ENCODE peak calls at places on chromosomes 3 and 15, in seven cellular contexts. One of them, this sample, is unnamed.

GRCh38 chr15:65939901-65940617 is 70.8 kb downstream of the RAB11A start:
- DNase-seq in H9: no peak
- DNase-seq in mesenchymal stem cell: peak
- DNase-seq in IMR-90: peak
- DNase-seq in trophoblast cell: no peak
- DNase-seq in mesendoderm: no peak
- DNase-seq in H1: no peak
- DNase-seq in this sample: no peak

GRCh38 chr3:7543294-7543693 is 682.4 kb downstream of the GRM7 start:
- DNase-seq in H9: no peak
- DNase-seq in mesenchymal stem cell: no peak
- DNase-seq in IMR-90: no peak
- DNase-seq in trophoblast cell: no peak
- DNase-seq in mesendoderm: no peak
- DNase-seq in H1: no peak
- DNase-seq in this sample: no peak

GRCh38 chr3:31562525-31562924 is 29.8 kb downstream of the STT3B start:
- DNase-seq in H9: peak
- DNase-seq in mesenchymal stem cell: no peak
- DNase-seq in IMR-90: no peak
- DNase-seq in trophoblast cell: no peak
- DNase-seq in mesendoderm: peak
- DNase-seq in H1: peak
- DNase-seq in this sample: no peak

GRCh38 chr3:37885831-37886230 is 24.2 kb downstream of the CTDSPL start:
- DNase-seq in H9: no peak
- DNase-seq in mesenchymal stem cell: peak
- DNase-seq in IMR-90: no peak
- DNase-seq in trophoblast cell: no peak
- DNase-seq in mesendoderm: no peak
- DNase-seq in H1: no peak
- DNase-seq in this sample: no peak

GRCh38 chr3:63655519-63655918 is 3.0 kb downstream of the SNTN start:
- DNase-seq in H9: no peak
- DNase-seq in mesenchymal stem cell: no peak
- DNase-seq in IMR-90: peak
- DNase-seq in trophoblast cell: no peak
- DNase-seq in mesendoderm: no peak
- DNase-seq in H1: no peak
- DNase-seq in this sample: no peak

GRCh38 chr3:33718595-33718907 is 497 bp upstream of the CLASP2 start:
- DNase-seq in H9: no peak
- DNase-seq in mesenchymal stem cell: no peak
- DNase-seq in IMR-90: no peak
- DNase-seq in trophoblast cell: no peak
- DNase-seq in mesendoderm: no peak
- DNase-seq in H1: no peak
- DNase-seq in this sample: no peak

GRCh38 chr15:25182736-25183445 is 228.1 kb downstream of the SNRPN start:
- DNase-seq in H9: peak
- DNase-seq in mesenchymal stem cell: no peak
- DNase-seq in IMR-90: no peak
- DNase-seq in trophoblast cell: no peak
- DNase-seq in mesendoderm: peak
- DNase-seq in H1: no peak
- DNase-seq in this sample: no peak

GRCh38 chr3:164250923-164251322 is 827.4 kb downstream of the SI start:
- DNase-seq in H9: no peak
- DNase-seq in mesenchymal stem cell: no peak
- DNase-seq in IMR-90: no peak
- DNase-seq in trophoblast cell: no peak
- DNase-seq in mesendoderm: no peak
- DNase-seq in H1: no peak
- DNase-seq in this sample: no peak

GRCh38 chr3:71585891-71586809 is 2.6 kb upstream of the FOXP1 start:
- DNase-seq in H9: no peak
- DNase-seq in mesenchymal stem cell: peak
- DNase-seq in IMR-90: peak
- DNase-seq in trophoblast cell: no peak
- DNase-seq in mesendoderm: peak
- DNase-seq in H1: no peak
- DNase-seq in this sample: no peak

GRCh38 chr15:91634163-91634562 is 219.3 kb upstream of the SLCO3A1 start:
- DNase-seq in H9: no peak
- DNase-seq in mesenchymal stem cell: no peak
- DNase-seq in IMR-90: no peak
- DNase-seq in trophoblast cell: no peak
- DNase-seq in mesendoderm: no peak
- DNase-seq in H1: no peak
- DNase-seq in this sample: no peak

GRCh38 chr15:63292771-63293170 is 15.4 kb downstream of the APH1B start:
- DNase-seq in H9: no peak
- DNase-seq in mesenchymal stem cell: no peak
- DNase-seq in IMR-90: peak
- DNase-seq in trophoblast cell: peak
- DNase-seq in mesendoderm: no peak
- DNase-seq in H1: no peak
- DNase-seq in this sample: no peak

GRCh38 chr3:108125550-108126071 is 34.8 kb upstream of the CD47 start:
- DNase-seq in H9: no peak
- DNase-seq in mesenchymal stem cell: no peak
- DNase-seq in IMR-90: no peak
- DNase-seq in trophoblast cell: no peak
- DNase-seq in mesendoderm: no peak
- DNase-seq in H1: no peak
- DNase-seq in this sample: no peak

GRCh38 chr3:13040381-13041074 is 32.7 kb downstream of the IQSEC1 start:
- DNase-seq in H9: no peak
- DNase-seq in mesenchymal stem cell: no peak
- DNase-seq in IMR-90: no peak
- DNase-seq in trophoblast cell: no peak
- DNase-seq in mesendoderm: peak
- DNase-seq in H1: no peak
- DNase-seq in this sample: no peak

GRCh38 chr15:66565141-66565595 is 630 bp downstream of the LCTL start:
- DNase-seq in H9: no peak
- DNase-seq in mesenchymal stem cell: no peak
- DNase-seq in IMR-90: no peak
- DNase-seq in trophoblast cell: no peak
- DNase-seq in mesendoderm: no peak
- DNase-seq in H1: no peak
- DNase-seq in this sample: no peak

GRCh38 chr3:177832862-177833261 is 635.6 kb upstream of the TBL1XR1 start:
- DNase-seq in H9: no peak
- DNase-seq in mesenchymal stem cell: no peak
- DNase-seq in IMR-90: no peak
- DNase-seq in trophoblast cell: no peak
- DNase-seq in mesendoderm: no peak
- DNase-seq in H1: no peak
- DNase-seq in this sample: no peak

GRCh38 chr3:69385723-69386483 is at the start of gene FRMD4B:
- DNase-seq in H9: peak
- DNase-seq in mesenchymal stem cell: peak
- DNase-seq in IMR-90: no peak
- DNase-seq in trophoblast cell: no peak
- DNase-seq in mesendoderm: peak
- DNase-seq in H1: no peak
- DNase-seq in this sample: no peak

GRCh38 chr3:31041161-31041978 is 146.9 kb upstream of the GADL1 start:
- DNase-seq in H9: peak
- DNase-seq in mesenchymal stem cell: peak
- DNase-seq in IMR-90: peak
- DNase-seq in trophoblast cell: peak
- DNase-seq in mesendoderm: peak
- DNase-seq in H1: peak
- DNase-seq in this sample: peak

GRCh38 chr3:8458235-8458634 is 43.4 kb upstream of the LMCD1 start:
- DNase-seq in H9: no peak
- DNase-seq in mesenchymal stem cell: no peak
- DNase-seq in IMR-90: peak
- DNase-seq in trophoblast cell: no peak
- DNase-seq in mesendoderm: no peak
- DNase-seq in H1: no peak
- DNase-seq in this sample: no peak

GRCh38 chr3:25665646-25666136 is 984 bp upstream of the TOP2B start:
- DNase-seq in H9: no peak
- DNase-seq in mesenchymal stem cell: no peak
- DNase-seq in IMR-90: no peak
- DNase-seq in trophoblast cell: no peak
- DNase-seq in mesendoderm: no peak
- DNase-seq in H1: no peak
- DNase-seq in this sample: no peak

GRCh38 chr15:64430000-64430735 is 30.2 kb upstream of the ZNF609 start:
- DNase-seq in H9: peak
- DNase-seq in mesenchymal stem cell: peak
- DNase-seq in IMR-90: peak
- DNase-seq in trophoblast cell: no peak
- DNase-seq in mesendoderm: peak
- DNase-seq in H1: peak
- DNase-seq in this sample: peak

DNA sequence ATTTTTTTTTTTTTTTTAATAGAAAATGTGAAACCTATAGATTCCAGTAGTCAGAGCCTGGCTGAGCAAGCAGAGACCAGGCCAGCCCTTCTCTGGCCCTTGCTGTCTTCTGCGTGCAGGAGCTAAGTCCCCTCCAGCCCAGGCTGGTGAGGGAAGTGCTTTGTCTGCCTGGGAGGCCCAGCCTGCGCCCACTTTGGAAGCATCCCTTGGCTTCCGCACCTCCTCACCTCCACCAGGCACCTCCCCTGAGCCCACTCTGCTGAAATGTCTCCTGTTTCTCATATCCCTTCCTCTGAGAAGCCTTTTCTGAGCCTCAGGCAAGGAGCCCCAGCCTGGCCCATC is 45.4 kb downstream of the ALDH1L1 start:
- DNase-seq in H9: peak
- DNase-seq in mesenchymal stem cell: no peak
- DNase-seq in IMR-90: no peak
- DNase-seq in trophoblast cell: no peak
- DNase-seq in mesendoderm: no peak
- DNase-seq in H1: no peak
- DNase-seq in this sample: no peak
- H3K18ac ChIP-seq in H9: no peak
- H3K18ac ChIP-seq in mesenchymal stem cell: no peak
- H3K18ac ChIP-seq in IMR-90: no peak
- H3K18ac ChIP-seq in trophoblast cell: no peak
- H3K18ac ChIP-seq in mesendoderm: no peak
- H3K18ac ChIP-seq in H1: no peak
- H3K18ac ChIP-seq in this sample: peak

GRCh38 chr15:31852933-31853332 is 177.4 kb upstream of the CHRNA7 start:
- DNase-seq in H9: no peak
- DNase-seq in mesenchymal stem cell: no peak
- DNase-seq in IMR-90: no peak
- DNase-seq in trophoblast cell: no peak
- DNase-seq in mesendoderm: no peak
- DNase-seq in H1: no peak
- DNase-seq in this sample: no peak
- H2AK5ac ChIP-seq in H9: no peak
- H2AK5ac ChIP-seq in mesenchymal stem cell: no peak
- H2AK5ac ChIP-seq in IMR-90: no peak
- H2AK5ac ChIP-seq in trophoblast cell: no peak
- H2AK5ac ChIP-seq in mesendoderm: no peak
- H2AK5ac ChIP-seq in H1: no peak
- H2AK5ac ChIP-seq in this sample: no peak

GRCh38 chr3:10964537-10965167 is 27.9 kb upstream of the SLC6A1 start:
- DNase-seq in H9: peak
- DNase-seq in mesenchymal stem cell: no peak
- DNase-seq in IMR-90: peak
- DNase-seq in trophoblast cell: no peak
- DNase-seq in mesendoderm: peak
- DNase-seq in H1: no peak
- DNase-seq in this sample: peak

GRCh38 chr3:10956991-10957390 is 35.6 kb upstream of the SLC6A1 start:
- DNase-seq in H9: no peak
- DNase-seq in mesenchymal stem cell: no peak
- DNase-seq in IMR-90: no peak
- DNase-seq in trophoblast cell: no peak
- DNase-seq in mesendoderm: no peak
- DNase-seq in H1: no peak
- DNase-seq in this sample: no peak

GRCh38 chr3:10960264-10960663 is 32.3 kb upstream of the SLC6A1 start:
- DNase-seq in H9: no peak
- DNase-seq in mesenchymal stem cell: no peak
- DNase-seq in IMR-90: no peak
- DNase-seq in trophoblast cell: no peak
- DNase-seq in mesendoderm: no peak
- DNase-seq in H1: no peak
- DNase-seq in this sample: no peak

GRCh38 chr3:10957976-10958749 is 34.4 kb upstream of the SLC6A1 start:
- DNase-seq in H9: no peak
- DNase-seq in mesenchymal stem cell: no peak
- DNase-seq in IMR-90: no peak
- DNase-seq in trophoblast cell: no peak
- DNase-seq in mesendoderm: no peak
- DNase-seq in H1: no peak
- DNase-seq in this sample: no peak

DNA sequence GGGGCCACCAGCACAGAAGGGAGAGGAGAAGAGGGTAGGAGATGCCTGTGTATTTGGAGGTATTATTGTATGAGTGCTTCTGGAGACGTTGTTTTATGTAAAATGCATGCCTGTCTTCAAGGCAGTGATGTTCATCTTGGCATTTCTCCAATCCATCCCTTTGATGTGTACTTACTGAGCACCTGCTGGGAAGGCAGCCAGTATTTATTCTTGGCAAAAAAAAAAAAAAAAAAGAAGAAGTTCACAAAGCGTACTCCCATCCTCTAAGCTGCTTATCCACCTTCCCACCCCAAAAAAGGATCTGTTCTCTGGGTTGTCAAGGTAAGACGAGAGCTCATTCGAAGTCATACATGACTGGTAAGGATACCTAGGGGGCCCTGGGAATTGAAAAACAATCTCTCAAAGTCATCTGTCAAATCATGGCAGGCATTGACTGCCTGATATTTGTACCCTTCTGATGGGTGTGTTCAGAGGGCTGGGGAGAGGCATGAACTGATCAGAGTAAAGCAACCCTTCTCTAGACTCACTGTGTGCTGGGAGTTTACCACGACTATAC is 30.0 kb upstream of the SLC6A1 start:
- DNase-seq in H9: no peak
- DNase-seq in mesenchymal stem cell: no peak
- DNase-seq in IMR-90: no peak
- DNase-seq in trophoblast cell: no peak
- DNase-seq in mesendoderm: no peak
- DNase-seq in H1: no peak
- DNase-seq in this sample: no peak
- H3K18ac ChIP-seq in H9: no peak
- H3K18ac ChIP-seq in mesenchymal stem cell: no peak
- H3K18ac ChIP-seq in IMR-90: no peak
- H3K18ac ChIP-seq in trophoblast cell: no peak
- H3K18ac ChIP-seq in mesendoderm: no peak
- H3K18ac ChIP-seq in H1: no peak
- H3K18ac ChIP-seq in this sample: no peak

DNA sequence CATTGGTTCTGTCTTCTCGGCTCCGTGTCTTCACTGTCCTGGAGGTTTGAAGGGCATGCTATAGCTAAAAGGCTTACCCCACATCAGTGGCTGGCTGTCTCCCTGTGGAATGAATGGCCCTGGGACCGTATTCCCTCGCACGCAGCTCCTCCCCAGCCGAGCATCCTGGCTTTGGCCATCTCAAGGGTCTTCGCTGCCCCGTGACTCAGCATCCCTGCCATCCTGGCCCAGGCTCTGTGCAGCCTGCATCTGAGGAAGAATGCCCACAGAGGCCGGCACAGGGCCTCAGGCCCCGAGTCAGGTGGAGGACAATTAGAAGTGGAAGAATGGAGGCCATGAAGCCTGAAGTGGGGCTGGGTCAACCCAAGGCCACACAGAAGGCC is 11.0 kb downstream of the LOXL1 start:
- DNase-seq in H9: no peak
- DNase-seq in mesenchymal stem cell: no peak
- DNase-seq in IMR-90: no peak
- DNase-seq in trophoblast cell: no peak
- DNase-seq in mesendoderm: no peak
- DNase-seq in H1: no peak
- DNase-seq in this sample: no peak
- H2AK5ac ChIP-seq in H9: no peak
- H2AK5ac ChIP-seq in mesenchymal stem cell: peak
- H2AK5ac ChIP-seq in IMR-90: no peak
- H2AK5ac ChIP-seq in trophoblast cell: no peak
- H2AK5ac ChIP-seq in mesendoderm: no peak
- H2AK5ac ChIP-seq in H1: no peak
- H2AK5ac ChIP-seq in this sample: peak

This sample was measured in neuronal stem cell.